ENCODE peak calls at places on chromosome 20, in ten cellular contexts. R is transverse colon, C is IMR-90, A is breast epithelium, V is stomach, O is adrenal gland, F is H54, E is endothelial cell of umbilical vein, P is GM12892, U is HepG2. T is an unnamed sample.

GRCh38 chr20:56810141-56810540 is 181.0 kb downstream of the TFAP2C start:
- DNase-seq in R (no peak), C (no peak), A (peak), V (no peak), O (no peak), F (no peak), E (no peak), P (no peak), U (no peak), T (no peak)

GRCh38 chr20:19275038-19275629 is 62.7 kb downstream of the SLC24A3 start:
- DNase-seq in R (no peak), C (no peak), A (no peak), V (no peak), O (no peak), F (no peak), E (no peak), P (no peak), U (no peak), T (peak)

GRCh38 chr20:38726849-38727601 is 2.7 kb downstream of the SLC32A1 start:
- DNase-seq in R (no peak), C (no peak), A (no peak), V (no peak), O (no peak), F (no peak), E (peak), P (peak), U (peak), T (peak)

GRCh38 chr20:41213150-41213820 is 75.9 kb downstream of the PLCG1 start:
- DNase-seq in R (no peak), C (peak), A (no peak), V (no peak), O (no peak), F (peak), E (peak), P (no peak), U (no peak), T (peak)

GRCh38 chr20:53677447-53678314 is 84.0 kb upstream of the ZNF217 start:
- DNase-seq in R (peak), C (peak), A (no peak), V (peak), O (no peak), F (no peak), E (peak), P (no peak), U (peak), T (peak)

GRCh38 chr20:64038579-64039292 is 2.8 kb downstream of the C20orf204 start:
- DNase-seq in R (peak), C (peak), A (peak), V (peak), O (peak), F (peak), E (peak), P (peak), U (no peak), T (peak)

GRCh38 chr20:9015984-9016324 is 52.9 kb upstream of the PLCB4 start:
- DNase-seq in R (no peak), C (peak), A (no peak), V (no peak), O (no peak), F (no peak), E (no peak), P (no peak), U (no peak), T (no peak)

GRCh38 chr20:13220194-13220856 is 749 bp upstream of the ISM1 start:
- DNase-seq in R (peak), C (peak), A (peak), V (peak), O (no peak), F (no peak), E (peak), P (peak), U (no peak), T (no peak)

GRCh38 chr20:43909211-43909610 is 5.4 kb upstream of the TOX2 start:
- DNase-seq in R (no peak), C (no peak), A (no peak), V (no peak), O (no peak), F (no peak), E (no peak), P (no peak), U (no peak), T (no peak)

GRCh38 chr20:17795449-17796095 is 95.8 kb downstream of the BANF2 start:
- DNase-seq in R (no peak), C (no peak), A (no peak), V (no peak), O (peak), F (no peak), E (no peak), P (no peak), U (no peak), T (peak)

GRCh38 chr20:1225729-1226313 is at the start of gene RAD21L1:
- DNase-seq in R (peak), C (peak), A (peak), V (peak), O (peak), F (peak), E (peak), P (peak), U (no peak), T (peak)
- TF ChIP-seq POLR2A in R (no peak), C (no peak), A (no peak), V (no peak), O (no peak), F (peak), E (no peak), P (no peak), U (no peak), T (no peak)

GRCh38 chr20:10367921-10368701 is 65.9 kb downstream of the MKKS start:
- DNase-seq in R (no peak), C (no peak), A (no peak), V (no peak), O (no peak), F (no peak), E (no peak), P (no peak), U (peak), T (no peak)
- TF ChIP-seq POLR2A in R (no peak), C (no peak), A (no peak), V (no peak), O (no peak), F (no peak), E (no peak), P (no peak), U (no peak), T (no peak)

GRCh38 chr20:45416917-45417316 is 976 bp downstream of the PIGT start:
- DNase-seq in R (no peak), C (no peak), A (no peak), V (no peak), O (no peak), F (no peak), E (no peak), P (no peak), U (no peak), T (peak)

GRCh38 chr20:45413479-45413878 is 2.5 kb upstream of the PIGT start:
- DNase-seq in R (no peak), C (no peak), A (no peak), V (no peak), O (no peak), F (no peak), E (no peak), P (no peak), U (no peak), T (no peak)

GRCh38 chr20:45419188-45420091 is 3.5 kb downstream of the PIGT start:
- DNase-seq in R (peak), C (peak), A (peak), V (peak), O (peak), F (peak), E (peak), P (peak), U (peak), T (peak)

GRCh38 chr20:45412653-45413052 is 3.3 kb upstream of the PIGT start:
- DNase-seq in R (no peak), C (no peak), A (no peak), V (no peak), O (no peak), F (no peak), E (no peak), P (no peak), U (no peak), T (no peak)

GRCh38 chr20:45415822-45416637 is at the start of gene PIGT:
- DNase-seq in R (peak), C (peak), A (peak), V (peak), O (peak), F (peak), E (peak), P (peak), U (peak), T (peak)
- TF ChIP-seq POLR2A in R (peak), C (peak), A (peak), V (no peak), O (peak), F (peak), E (peak), P (peak), U (peak), T (peak)

GRCh38 chr20:45407067-45407745 is 883 bp upstream of the DBNDD2 start:
- DNase-seq in R (peak), C (no peak), A (no peak), V (peak), O (peak), F (no peak), E (peak), P (no peak), U (no peak), T (no peak)
- TF ChIP-seq POLR2A in R (peak), C (no peak), A (peak), V (no peak), O (peak), F (no peak), E (no peak), P (no peak), U (no peak), T (no peak)